ENCODE peak calls at places on chromosomes 11 and 22, in five cellular contexts. One of them, this sample, is unnamed.
A peak's percentile ranks its signal among the peaks of the same experiment; 100 is the strongest.

GRCh38 chr11:122210378-122210995 is 94.5 kb upstream of the BLID start:
- DNase-seq in sigmoid colon: no peak
- DNase-seq in GM12878: no peak
- DNase-seq in GM12891: no peak
- DNase-seq in breast epithelium: no peak
- DNase-seq in this sample: no peak

GRCh38 chr11:111283945-111284481 is 14.3 kb upstream of the POU2AF3 start:
- DNase-seq in breast epithelium: no peak
- DNase-seq in GM12878: no peak
- DNase-seq in sigmoid colon: no peak
- DNase-seq in GM12891: no peak
- DNase-seq in this sample: no peak

GRCh38 chr11:1870721-1871466 is 18.0 kb downstream of the LSP1 start:
- DNase-seq in GM12878: no peak
- DNase-seq in GM12891: no peak
- DNase-seq in breast epithelium: no peak
- DNase-seq in sigmoid colon: peak; percentile 65
- DNase-seq in this sample: no peak

GRCh38 chr11:20097319-20098221 is 62.7 kb downstream of the DBX1 start:
- DNase-seq in sigmoid colon: no peak
- DNase-seq in breast epithelium: no peak
- DNase-seq in GM12891: no peak
- DNase-seq in GM12878: no peak
- DNase-seq in this sample: no peak

GRCh38 chr11:78187366-78188011 is 937 bp downstream of the KCTD21 start:
- DNase-seq in GM12878: no peak
- DNase-seq in breast epithelium: no peak
- DNase-seq in GM12891: no peak
- DNase-seq in sigmoid colon: peak; percentile 42
- DNase-seq in this sample: no peak

GRCh38 chr11:63262562-63262961 is 19.2 kb upstream of the SLC22A25 start:
- DNase-seq in GM12878: no peak
- DNase-seq in GM12891: no peak
- DNase-seq in sigmoid colon: no peak
- DNase-seq in breast epithelium: no peak
- DNase-seq in this sample: no peak

GRCh38 chr11:83282084-83282716 is 4.0 kb downstream of the CCDC90B start:
- DNase-seq in sigmoid colon: no peak
- DNase-seq in GM12878: no peak
- DNase-seq in breast epithelium: no peak
- DNase-seq in GM12891: no peak
- DNase-seq in this sample: no peak

GRCh38 chr22:20258584-20259335 is 9.4 kb downstream of the RTN4R start:
- DNase-seq in sigmoid colon: no peak
- DNase-seq in breast epithelium: no peak
- DNase-seq in GM12891: peak; percentile 68
- DNase-seq in GM12878: no peak
- DNase-seq in this sample: peak; percentile 66

DNA sequence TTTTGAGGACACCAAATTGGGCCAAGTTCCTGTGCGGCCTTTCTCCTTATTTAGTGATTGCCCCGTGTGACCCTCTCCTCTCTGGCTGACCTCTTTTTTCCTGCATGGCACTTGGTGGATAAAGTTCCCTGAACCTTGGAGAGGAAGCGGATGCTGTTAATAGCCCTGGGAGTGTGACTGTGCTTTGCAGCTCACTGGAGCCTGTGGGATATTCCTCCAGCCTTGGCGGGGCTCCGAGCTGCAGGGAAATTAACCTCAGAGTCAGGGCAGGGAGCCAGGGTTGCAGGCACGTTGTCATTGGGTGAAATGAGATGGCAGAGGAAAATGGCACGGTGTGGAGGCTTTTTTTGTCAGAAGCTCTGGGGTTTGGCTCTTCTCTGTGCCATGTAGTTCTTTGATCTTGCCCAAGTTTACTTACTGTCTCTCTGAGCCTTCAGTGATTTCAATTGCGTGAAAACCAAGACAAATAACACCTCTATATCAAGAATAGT is 965 bp downstream of the OR9Q1 start:
- DNase-seq in breast epithelium: peak; percentile 38
- DNase-seq in GM12878: no peak
- DNase-seq in sigmoid colon: no peak
- DNase-seq in GM12891: no peak
- DNase-seq in this sample: no peak
- TF ChIP-seq POLR2AphosphoS5 in breast epithelium: peak; percentile 18
- TF ChIP-seq POLR2AphosphoS5 in GM12878: no peak
- TF ChIP-seq POLR2AphosphoS5 in sigmoid colon: no peak
- TF ChIP-seq POLR2AphosphoS5 in GM12891: no peak
- TF ChIP-seq POLR2AphosphoS5 in this sample: no peak

GRCh38 chr11:34053161-34053686 is 1.7 kb downstream of the CAPRIN1 start:
- DNase-seq in breast epithelium: peak; percentile 55
- DNase-seq in sigmoid colon: peak; percentile 86
- DNase-seq in GM12878: no peak
- DNase-seq in GM12891: peak; percentile 46
- DNase-seq in this sample: peak; percentile 53
- TF ChIP-seq POLR2A in breast epithelium: no peak
- TF ChIP-seq POLR2A in sigmoid colon: no peak
- TF ChIP-seq POLR2A in GM12878: peak; percentile 89
- TF ChIP-seq POLR2A in GM12891: peak; percentile 65
- TF ChIP-seq POLR2A in this sample: peak; percentile 66

GRCh38 chr11:16248248-16248647 is 108.1 kb downstream of the SOX6 start:
- DNase-seq in GM12891: no peak
- DNase-seq in breast epithelium: no peak
- DNase-seq in sigmoid colon: peak; percentile 46
- DNase-seq in GM12878: no peak
- DNase-seq in this sample: no peak
- TF ChIP-seq POLR2AphosphoS5 in GM12891: no peak
- TF ChIP-seq POLR2AphosphoS5 in breast epithelium: no peak
- TF ChIP-seq POLR2AphosphoS5 in sigmoid colon: no peak
- TF ChIP-seq POLR2AphosphoS5 in GM12878: no peak
- TF ChIP-seq POLR2AphosphoS5 in this sample: no peak

GRCh38 chr11:74044538-74044937 is 35.7 kb upstream of the UCP3 start:
- DNase-seq in GM12891: no peak
- DNase-seq in GM12878: no peak
- DNase-seq in sigmoid colon: no peak
- DNase-seq in breast epithelium: no peak
- DNase-seq in this sample: no peak

GRCh38 chr11:74048993-74049392 is 40.1 kb upstream of the UCP3 start:
- DNase-seq in GM12891: no peak
- DNase-seq in GM12878: no peak
- DNase-seq in breast epithelium: no peak
- DNase-seq in sigmoid colon: no peak
- DNase-seq in this sample: no peak

DNA sequence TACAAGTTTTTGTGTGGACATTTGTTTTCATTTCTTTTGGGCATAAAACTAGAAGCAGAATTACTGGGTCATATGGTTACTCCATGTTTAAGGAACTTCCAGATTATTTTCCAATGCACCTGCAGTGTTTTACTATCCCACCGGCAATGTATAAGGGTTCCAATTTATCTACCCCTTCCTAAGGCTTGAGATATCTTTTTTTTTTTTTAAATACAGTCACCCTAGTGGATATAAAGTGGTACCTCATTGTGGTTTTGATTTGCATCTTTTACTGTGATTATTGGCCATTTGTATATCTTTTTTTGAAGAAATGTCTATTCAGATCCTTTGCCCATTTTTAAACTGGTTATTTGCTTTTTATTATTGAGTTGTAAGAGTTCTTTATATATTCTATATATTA is 34.6 kb upstream of the UCP3 start:
- DNase-seq in breast epithelium: no peak
- DNase-seq in sigmoid colon: no peak
- DNase-seq in GM12891: no peak
- DNase-seq in GM12878: no peak
- DNase-seq in this sample: no peak
- TF ChIP-seq POLR2A in breast epithelium: no peak
- TF ChIP-seq POLR2A in sigmoid colon: no peak
- TF ChIP-seq POLR2A in GM12891: no peak
- TF ChIP-seq POLR2A in GM12878: no peak
- TF ChIP-seq POLR2A in this sample: no peak